ENCODE peak calls at places on chromosome 14, in ten cellular contexts. I is vagina, X is HepG2, H is stomach, O is HL-60, B is suprapubic skin, W is HCT116, K is GM23338, P is breast epithelium, Q is sigmoid colon. M is an unnamed sample.

GRCh38 chr14:31785574-31785973 is 224.4 kb downstream of the NUBPL start:
- DNase-seq in I (no peak), X (no peak), H (no peak), O (no peak), B (no peak), W (no peak), K (no peak), P (no peak), Q (no peak), M (no peak)

GRCh38 chr14:37595809-37596595 is 573 bp downstream of the TTC6 start:
- DNase-seq in I (no peak), X (peak), H (peak), O (peak), B (no peak), W (peak), K (peak), P (peak), Q (no peak), M (peak)

GRCh38 chr14:91277546-91278382 is 33.3 kb upstream of the GPR68 start:
- DNase-seq in I (no peak), X (no peak), H (no peak), O (no peak), B (no peak), W (no peak), K (no peak), P (no peak), Q (no peak), M (no peak)

GRCh38 chr14:54383811-54384210 is 13.0 kb upstream of the CDKN3 start:
- DNase-seq in I (no peak), X (no peak), H (no peak), O (no peak), B (no peak), W (no peak), K (no peak), P (no peak), Q (no peak), M (no peak)

GRCh38 chr14:33568935-33569579 is 381.8 kb downstream of the EGLN3 start:
- DNase-seq in I (no peak), X (no peak), H (no peak), O (no peak), B (no peak), W (no peak), K (no peak), P (no peak), Q (no peak), M (no peak)

GRCh38 chr14:78446807-78447206 is 276.6 kb downstream of the NRXN3 start:
- DNase-seq in I (no peak), X (no peak), H (no peak), O (no peak), B (no peak), W (no peak), K (peak), P (no peak), Q (no peak), M (no peak)

GRCh38 chr14:96040836-96041371 is 1.7 kb downstream of the C14orf132 start:
- DNase-seq in I (no peak), X (no peak), H (no peak), O (no peak), B (no peak), W (no peak), K (no peak), P (no peak), Q (no peak), M (no peak)

GRCh38 chr14:105181542-105182295 is 607 bp upstream of the NUDT14 start:
- DNase-seq in I (no peak), X (no peak), H (no peak), O (no peak), B (no peak), W (no peak), K (no peak), P (no peak), Q (no peak), M (no peak)

GRCh38 chr14:90547968-90548367 is 151.1 kb downstream of the CALM1 start:
- DNase-seq in I (no peak), X (no peak), H (no peak), O (no peak), B (no peak), W (no peak), K (no peak), P (no peak), Q (no peak), M (no peak)

GRCh38 chr14:103803661-103804060 is 43.7 kb downstream of the PPP1R13B start:
- DNase-seq in I (no peak), X (no peak), H (no peak), O (no peak), B (no peak), W (no peak), K (no peak), P (no peak), Q (no peak), M (no peak)

GRCh38 chr14:20631023-20631820 is 10.3 kb downstream of the OR6S1 start:
- DNase-seq in I (no peak), X (peak), H (peak), O (no peak), B (no peak), W (no peak), K (peak), P (no peak), Q (no peak), M (no peak)

GRCh38 chr14:61598980-61599379 is 96.3 kb upstream of the HIF1A start:
- DNase-seq in I (no peak), X (peak), H (no peak), O (no peak), B (no peak), W (no peak), K (no peak), P (no peak), Q (no peak), M (no peak)

GRCh38 chr14:101619484-101619883 is 58.2 kb downstream of the DIO3 start:
- DNase-seq in I (peak), X (no peak), H (no peak), O (no peak), B (no peak), W (no peak), K (no peak), P (no peak), Q (no peak), M (no peak)

GRCh38 chr14:105249175-105250007 is 1.1 kb downstream of the BTBD6 start:
- DNase-seq in I (no peak), X (no peak), H (peak), O (no peak), B (no peak), W (no peak), K (peak), P (no peak), Q (no peak), M (peak)

GRCh38 chr14:65502676-65503124 is 90.2 kb downstream of the FUT8 start:
- DNase-seq in I (no peak), X (no peak), H (no peak), O (no peak), B (no peak), W (peak), K (no peak), P (no peak), Q (no peak), M (no peak)

GRCh38 chr14:31770271-31770670 is 209.1 kb downstream of the NUBPL start:
- DNase-seq in I (no peak), X (no peak), H (no peak), O (no peak), B (peak), W (no peak), K (no peak), P (no peak), Q (no peak), M (no peak)

GRCh38 chr14:55807059-55807499 is 227.1 kb downstream of the KTN1 start:
- DNase-seq in I (peak), X (peak), H (peak), O (no peak), B (peak), W (peak), K (no peak), P (peak), Q (peak), M (peak)

GRCh38 chr14:71722885-71723284 is 209.3 kb upstream of the RGS6 start:
- DNase-seq in I (no peak), X (no peak), H (no peak), O (no peak), B (no peak), W (no peak), K (no peak), P (no peak), Q (no peak), M (no peak)

GRCh38 chr14:32370720-32371119 is 41.6 kb downstream of the AKAP6 start:
- DNase-seq in I (no peak), X (no peak), H (no peak), O (no peak), B (no peak), W (peak), K (no peak), P (no peak), Q (no peak), M (no peak)

GRCh38 chr14:21997300-21997699 is 323.7 kb upstream of the OR4E1 start:
- DNase-seq in I (no peak), X (peak), H (no peak), O (no peak), B (no peak), W (peak), K (peak), P (no peak), Q (no peak), M (no peak)

GRCh38 chr14:104551851-104552737 is 27.5 kb upstream of the C14orf180 start:
- DNase-seq in I (no peak), X (no peak), H (no peak), O (no peak), B (no peak), W (no peak), K (no peak), P (peak), Q (peak), M (peak)

GRCh38 chr14:52313903-52314481 is at the start of gene PTGER2:
- DNase-seq in I (no peak), X (no peak), H (peak), O (peak), B (peak), W (peak), K (peak), P (peak), Q (peak), M (peak)

GRCh38 chr14:104282332-104283196 is 144.2 kb downstream of the KIF26A start:
- DNase-seq in I (no peak), X (no peak), H (peak), O (no peak), B (peak), W (no peak), K (no peak), P (peak), Q (peak), M (peak)

GRCh38 chr14:70662080-70662479 is 20.4 kb downstream of the TTC9 start:
- DNase-seq in I (no peak), X (no peak), H (no peak), O (no peak), B (no peak), W (no peak), K (no peak), P (no peak), Q (no peak), M (no peak)

GRCh38 chr14:73026845-73027542 is at the start of gene ZFYVE1:
- DNase-seq in I (peak), X (peak), H (peak), O (peak), B (peak), W (peak), K (peak), P (peak), Q (peak), M (peak)
- TF ChIP-seq POLR2AphosphoS5 in I (peak), X (peak), H (peak), O (no peak), B (peak), W (peak), K (peak), P (peak), Q (peak), M (peak)

GRCh38 chr14:69152944-69153847 is at the start of gene DCAF5:
- DNase-seq in I (no peak), X (peak), H (peak), O (peak), B (peak), W (peak), K (peak), P (peak), Q (peak), M (peak)
- TF ChIP-seq POLR2AphosphoS5 in I (peak), X (peak), H (peak), O (peak), B (peak), W (peak), K (peak), P (peak), Q (peak), M (peak)

DNA sequence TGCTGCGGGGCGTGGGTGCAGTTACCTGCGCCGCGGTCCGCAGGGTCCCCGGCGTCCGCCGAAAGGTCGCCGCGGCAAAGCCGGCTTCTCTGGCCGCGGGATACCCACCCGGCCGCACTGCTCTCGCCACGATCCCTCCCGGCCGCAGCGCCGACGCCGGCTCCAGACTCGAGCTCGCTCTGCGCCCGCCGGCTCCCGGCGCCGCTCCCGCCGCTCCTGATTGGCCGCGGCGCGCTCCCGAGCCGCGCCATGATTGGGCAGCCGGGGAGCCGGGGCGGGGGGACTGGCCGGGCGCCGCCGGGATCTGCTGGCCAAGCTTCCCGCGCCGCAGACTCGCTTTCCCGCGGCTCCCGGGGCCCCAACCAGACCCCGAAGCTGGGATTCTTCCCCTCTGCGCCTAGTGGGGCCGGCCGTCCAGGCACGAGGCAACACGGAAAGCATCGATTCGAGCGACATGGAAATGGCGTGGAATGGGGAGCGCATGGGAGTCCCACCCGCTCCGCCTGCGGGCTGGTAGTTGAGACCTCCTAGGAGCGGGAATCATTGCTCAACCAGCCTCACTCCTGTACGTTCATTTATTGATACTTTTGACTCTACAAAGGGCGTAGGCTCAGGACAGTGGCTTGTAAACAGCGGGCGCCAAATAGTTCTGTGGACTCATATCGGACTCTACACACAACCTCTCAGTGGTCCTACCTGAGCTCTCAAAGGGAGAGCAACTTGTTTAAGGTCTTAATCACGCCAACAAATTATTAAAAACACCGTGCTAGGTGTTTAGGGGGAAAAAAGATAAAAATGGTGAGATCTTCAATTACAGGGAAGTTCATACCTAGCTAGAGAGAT is 36.4 kb upstream of the STON2 start:
- DNase-seq in I (no peak), X (peak), H (peak), O (no peak), B (peak), W (peak), K (peak), P (peak), Q (peak), M (peak)
- TF ChIP-seq POLR2AphosphoS5 in I (no peak), X (peak), H (no peak), O (no peak), B (no peak), W (no peak), K (peak), P (peak), Q (peak), M (no peak)

DNA sequence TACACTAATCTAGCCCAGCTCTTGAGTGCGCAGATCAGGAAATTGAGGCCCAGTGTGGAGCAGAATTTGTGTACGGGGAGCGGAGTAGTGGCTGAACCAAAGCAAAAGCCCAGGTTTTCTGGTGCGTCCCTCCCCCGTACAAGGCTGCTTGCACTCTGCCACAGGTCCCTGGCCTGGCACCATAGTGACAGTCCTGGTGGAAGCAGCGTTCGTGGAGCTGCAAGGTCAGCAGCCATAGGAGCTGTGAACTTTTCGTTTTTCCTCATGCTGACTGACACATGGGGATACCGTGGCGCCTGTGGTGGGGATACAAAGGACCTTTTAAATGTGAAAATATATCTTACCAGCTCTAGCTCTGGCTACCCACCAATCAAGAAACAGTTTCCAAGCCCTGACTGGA is 1.8 kb downstream of the EVL start:
- DNase-seq in I (no peak), X (no peak), H (no peak), O (no peak), B (no peak), W (no peak), K (no peak), P (no peak), Q (no peak), M (no peak)
- TF ChIP-seq POLR2AphosphoS5 in I (no peak), X (no peak), H (no peak), O (no peak), B (no peak), W (no peak), K (no peak), P (no peak), Q (no peak), M (no peak)

GRCh38 chr14:93033039-93033982 is 82.4 kb downstream of the ITPK1 start:
- DNase-seq in I (no peak), X (no peak), H (no peak), O (no peak), B (no peak), W (no peak), K (no peak), P (no peak), Q (no peak), M (no peak)

GRCh38 chr14:93032301-93032929 is 83.3 kb downstream of the ITPK1 start:
- DNase-seq in I (no peak), X (no peak), H (no peak), O (peak), B (no peak), W (no peak), K (no peak), P (no peak), Q (no peak), M (no peak)

GRCh38 chr14:93035585-93035916 is 80.2 kb downstream of the ITPK1 start:
- DNase-seq in I (no peak), X (no peak), H (no peak), O (no peak), B (no peak), W (no peak), K (no peak), P (no peak), Q (no peak), M (no peak)

GRCh38 chr14:93034671-93034994 is 81.1 kb downstream of the ITPK1 start:
- DNase-seq in I (no peak), X (no peak), H (no peak), O (no peak), B (no peak), W (no peak), K (no peak), P (no peak), Q (no peak), M (no peak)

GRCh38 chr14:93033983-93034670 is 81.6 kb downstream of the ITPK1 start:
- DNase-seq in I (no peak), X (no peak), H (no peak), O (no peak), B (no peak), W (no peak), K (peak), P (no peak), Q (no peak), M (no peak)
- TF ChIP-seq POLR2AphosphoS5 in I (no peak), X (no peak), H (no peak), O (no peak), B (no peak), W (no peak), K (no peak), P (no peak), Q (no peak), M (no peak)

GRCh38 chr14:24146978-24147760 is at the start of gene RNF31:
- DNase-seq in I (peak), X (peak), H (peak), O (peak), B (peak), W (peak), K (peak), P (peak), Q (peak), M (peak)
- TF ChIP-seq POLR2AphosphoS5 in I (peak), X (peak), H (peak), O (no peak), B (peak), W (peak), K (peak), P (peak), Q (peak), M (peak)

GRCh38 chr14:99440278-99440677 is 40.4 kb downstream of the SETD3 start:
- DNase-seq in I (no peak), X (no peak), H (no peak), O (no peak), B (no peak), W (no peak), K (peak), P (no peak), Q (no peak), M (no peak)

GRCh38 chr14:99435327-99435726 is 45.3 kb downstream of the SETD3 start:
- DNase-seq in I (peak), X (no peak), H (no peak), O (no peak), B (no peak), W (no peak), K (no peak), P (no peak), Q (no peak), M (no peak)

GRCh38 chr14:99437706-99438105 is 43.0 kb downstream of the SETD3 start:
- DNase-seq in I (no peak), X (no peak), H (no peak), O (no peak), B (no peak), W (no peak), K (no peak), P (no peak), Q (no peak), M (no peak)

GRCh38 chr14:99432491-99432890 is 48.2 kb downstream of the SETD3 start:
- DNase-seq in I (no peak), X (no peak), H (no peak), O (no peak), B (no peak), W (no peak), K (no peak), P (no peak), Q (no peak), M (no peak)

DNA sequence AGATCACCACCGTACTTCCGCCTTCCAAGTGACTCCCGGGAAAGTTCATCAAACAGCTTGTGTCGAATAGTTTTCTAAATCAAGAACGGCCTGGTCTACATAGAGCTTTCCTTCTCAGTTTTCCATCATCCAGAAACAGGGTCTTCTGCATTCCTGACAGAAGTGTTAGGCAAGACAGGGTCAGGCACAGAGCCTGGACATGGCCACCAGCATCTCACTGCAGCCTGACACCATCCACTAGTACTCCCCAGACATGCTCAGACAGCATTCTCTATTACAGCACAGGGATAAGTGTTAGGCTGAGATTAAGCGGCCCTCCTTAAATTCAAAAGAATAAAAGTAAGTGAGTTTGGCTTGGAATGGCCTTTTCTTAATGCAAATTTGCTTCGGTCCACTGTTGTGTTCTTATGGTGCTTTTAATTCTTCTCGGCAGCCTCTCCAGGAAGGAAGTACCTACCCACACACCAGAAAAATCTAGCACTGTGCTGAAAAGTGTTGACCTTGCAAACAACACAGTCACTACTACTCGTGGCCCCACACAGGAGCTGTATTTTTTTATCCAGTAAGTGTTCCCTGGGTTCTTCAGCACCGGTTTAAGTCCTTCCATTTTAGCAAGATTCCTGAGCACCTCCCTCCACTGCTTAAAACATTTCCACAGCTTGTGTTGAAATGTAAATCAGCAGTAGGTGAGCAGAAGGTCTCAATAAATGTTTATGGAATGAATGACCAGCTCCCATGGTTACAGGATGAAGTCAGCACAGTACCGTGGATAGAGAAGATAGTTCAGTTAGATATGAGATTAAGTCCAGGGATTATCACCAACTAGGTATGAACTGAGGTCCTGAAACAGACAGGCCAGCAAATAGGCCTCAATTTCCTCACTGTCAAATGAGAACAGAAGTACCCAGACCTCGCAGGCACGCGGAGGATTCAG is 44.1 kb downstream of the SETD3 start:
- DNase-seq in I (peak), X (no peak), H (no peak), O (no peak), B (no peak), W (no peak), K (no peak), P (no peak), Q (no peak), M (no peak)
- TF ChIP-seq POLR2AphosphoS5 in I (no peak), X (no peak), H (no peak), O (no peak), B (no peak), W (no peak), K (no peak), P (no peak), Q (no peak), M (no peak)

M was measured in upper lobe of left lung.